ENCODE peak calls at places on chromosomes 5 and 9, in nine cellular contexts. One of them, this sample, is unnamed.

GRCh38 chr5:4976918-4977317 is 163.2 kb upstream of the ADAMTS16 start:
- DNase-seq in head of caudate nucleus: no peak
- DNase-seq in activated gamma-delta T cell treated with Interleukin-2 at 50 U/mL for 16 hours: no peak
- DNase-seq in lower leg skin: no peak
- DNase-seq in stimulated activated CD4-positive, alpha-beta T cell treated with anti-CD3 and anti-CD28 coated beads, Interleukin-1b, Interleukin-23, amount 100 ng/mL, for 24 hours: no peak
- DNase-seq in amygdala: no peak
- DNase-seq in NCI-H187 treated with DMSO at 0.1 percent for 48 hours: no peak
- DNase-seq in fibroblast of the conjunctiva: no peak
- DNase-seq in GM12865: no peak
- DNase-seq in this sample: no peak

GRCh38 chr5:84130006-84130580 is 254.6 kb downstream of the EDIL3 start:
- DNase-seq in head of caudate nucleus: no peak
- DNase-seq in activated gamma-delta T cell treated with Interleukin-2 at 50 U/mL for 16 hours: no peak
- DNase-seq in amygdala: no peak
- DNase-seq in NCI-H187 treated with DMSO at 0.1 percent for 48 hours: no peak
- DNase-seq in stimulated activated CD4-positive, alpha-beta T cell treated with anti-CD3 and anti-CD28 coated beads, Interleukin-1b, Interleukin-23, amount 100 ng/mL, for 24 hours: no peak
- DNase-seq in lower leg skin: no peak
- DNase-seq in GM12865: no peak
- DNase-seq in fibroblast of the conjunctiva: no peak
- DNase-seq in this sample: no peak

GRCh38 chr9:86193088-86193487 is 66.4 kb downstream of the C9orf153 start:
- DNase-seq in stimulated activated CD4-positive, alpha-beta T cell treated with anti-CD3 and anti-CD28 coated beads, Interleukin-1b, Interleukin-23, amount 100 ng/mL, for 24 hours: no peak
- DNase-seq in NCI-H187 treated with DMSO at 0.1 percent for 48 hours: no peak
- DNase-seq in activated gamma-delta T cell treated with Interleukin-2 at 50 U/mL for 16 hours: no peak
- DNase-seq in amygdala: no peak
- DNase-seq in GM12865: no peak
- DNase-seq in head of caudate nucleus: no peak
- DNase-seq in lower leg skin: no peak
- DNase-seq in fibroblast of the conjunctiva: no peak
- DNase-seq in this sample: no peak

GRCh38 chr9:134378901-134379338 is 52.7 kb downstream of the RXRA start:
- DNase-seq in activated gamma-delta T cell treated with Interleukin-2 at 50 U/mL for 16 hours: no peak
- DNase-seq in lower leg skin: no peak
- DNase-seq in amygdala: peak; percentile 71
- DNase-seq in fibroblast of the conjunctiva: no peak
- DNase-seq in head of caudate nucleus: no peak
- DNase-seq in stimulated activated CD4-positive, alpha-beta T cell treated with anti-CD3 and anti-CD28 coated beads, Interleukin-1b, Interleukin-23, amount 100 ng/mL, for 24 hours: no peak
- DNase-seq in NCI-H187 treated with DMSO at 0.1 percent for 48 hours: no peak
- DNase-seq in GM12865: no peak
- DNase-seq in this sample: peak; percentile 58

GRCh38 chr5:60403343-60404006 is 296.5 kb downstream of the DEPDC1B start:
- DNase-seq in stimulated activated CD4-positive, alpha-beta T cell treated with anti-CD3 and anti-CD28 coated beads, Interleukin-1b, Interleukin-23, amount 100 ng/mL, for 24 hours: no peak
- DNase-seq in NCI-H187 treated with DMSO at 0.1 percent for 48 hours: no peak
- DNase-seq in head of caudate nucleus: no peak
- DNase-seq in activated gamma-delta T cell treated with Interleukin-2 at 50 U/mL for 16 hours: no peak
- DNase-seq in fibroblast of the conjunctiva: no peak
- DNase-seq in GM12865: no peak
- DNase-seq in amygdala: no peak
- DNase-seq in lower leg skin: no peak
- DNase-seq in this sample: no peak

GRCh38 chr5:150053231-150053626 is 33.1 kb downstream of the CSF1R start:
- DNase-seq in stimulated activated CD4-positive, alpha-beta T cell treated with anti-CD3 and anti-CD28 coated beads, Interleukin-1b, Interleukin-23, amount 100 ng/mL, for 24 hours: no peak
- DNase-seq in fibroblast of the conjunctiva: no peak
- DNase-seq in activated gamma-delta T cell treated with Interleukin-2 at 50 U/mL for 16 hours: no peak
- DNase-seq in amygdala: no peak
- DNase-seq in NCI-H187 treated with DMSO at 0.1 percent for 48 hours: no peak
- DNase-seq in GM12865: no peak
- DNase-seq in head of caudate nucleus: no peak
- DNase-seq in lower leg skin: peak; percentile 80
- DNase-seq in this sample: peak; percentile 5

GRCh38 chr5:141245250-141245717 is at the start of gene PCDHB15:
- DNase-seq in head of caudate nucleus: peak; percentile 50
- DNase-seq in lower leg skin: no peak
- DNase-seq in GM12865: no peak
- DNase-seq in amygdala: peak; percentile 3
- DNase-seq in stimulated activated CD4-positive, alpha-beta T cell treated with anti-CD3 and anti-CD28 coated beads, Interleukin-1b, Interleukin-23, amount 100 ng/mL, for 24 hours: no peak
- DNase-seq in NCI-H187 treated with DMSO at 0.1 percent for 48 hours: no peak
- DNase-seq in fibroblast of the conjunctiva: no peak
- DNase-seq in activated gamma-delta T cell treated with Interleukin-2 at 50 U/mL for 16 hours: no peak
- DNase-seq in this sample: peak; percentile 30

GRCh38 chr5:14871084-14871572 is 450 bp downstream of the ANKH start:
- DNase-seq in GM12865: peak; percentile 25
- DNase-seq in stimulated activated CD4-positive, alpha-beta T cell treated with anti-CD3 and anti-CD28 coated beads, Interleukin-1b, Interleukin-23, amount 100 ng/mL, for 24 hours: no peak
- DNase-seq in amygdala: no peak
- DNase-seq in fibroblast of the conjunctiva: no peak
- DNase-seq in activated gamma-delta T cell treated with Interleukin-2 at 50 U/mL for 16 hours: peak; percentile 19
- DNase-seq in head of caudate nucleus: peak; percentile 36
- DNase-seq in NCI-H187 treated with DMSO at 0.1 percent for 48 hours: no peak
- DNase-seq in lower leg skin: peak; percentile 90
- DNase-seq in this sample: no peak

GRCh38 chr5:36646507-36647023 is 40.2 kb downstream of the SLC1A3 start:
- DNase-seq in amygdala: no peak
- DNase-seq in GM12865: no peak
- DNase-seq in lower leg skin: no peak
- DNase-seq in NCI-H187 treated with DMSO at 0.1 percent for 48 hours: no peak
- DNase-seq in head of caudate nucleus: no peak
- DNase-seq in activated gamma-delta T cell treated with Interleukin-2 at 50 U/mL for 16 hours: no peak
- DNase-seq in stimulated activated CD4-positive, alpha-beta T cell treated with anti-CD3 and anti-CD28 coated beads, Interleukin-1b, Interleukin-23, amount 100 ng/mL, for 24 hours: no peak
- DNase-seq in fibroblast of the conjunctiva: no peak
- DNase-seq in this sample: no peak

GRCh38 chr5:53448851-53449250 is 31.6 kb upstream of the FST start:
- DNase-seq in lower leg skin: no peak
- DNase-seq in NCI-H187 treated with DMSO at 0.1 percent for 48 hours: no peak
- DNase-seq in head of caudate nucleus: no peak
- DNase-seq in amygdala: no peak
- DNase-seq in fibroblast of the conjunctiva: no peak
- DNase-seq in stimulated activated CD4-positive, alpha-beta T cell treated with anti-CD3 and anti-CD28 coated beads, Interleukin-1b, Interleukin-23, amount 100 ng/mL, for 24 hours: no peak
- DNase-seq in GM12865: no peak
- DNase-seq in activated gamma-delta T cell treated with Interleukin-2 at 50 U/mL for 16 hours: no peak
- DNase-seq in this sample: no peak

GRCh38 chr5:98773214-98773463 is 324 bp upstream of the RGMB start:
- DNase-seq in lower leg skin: no peak
- DNase-seq in GM12865: no peak
- DNase-seq in activated gamma-delta T cell treated with Interleukin-2 at 50 U/mL for 16 hours: no peak
- DNase-seq in fibroblast of the conjunctiva: no peak
- DNase-seq in head of caudate nucleus: no peak
- DNase-seq in stimulated activated CD4-positive, alpha-beta T cell treated with anti-CD3 and anti-CD28 coated beads, Interleukin-1b, Interleukin-23, amount 100 ng/mL, for 24 hours: no peak
- DNase-seq in amygdala: no peak
- DNase-seq in NCI-H187 treated with DMSO at 0.1 percent for 48 hours: no peak
- DNase-seq in this sample: no peak

GRCh38 chr5:133116601-133117000 is 64.8 kb downstream of the HSPA4 start:
- DNase-seq in amygdala: no peak
- DNase-seq in NCI-H187 treated with DMSO at 0.1 percent for 48 hours: no peak
- DNase-seq in head of caudate nucleus: no peak
- DNase-seq in fibroblast of the conjunctiva: no peak
- DNase-seq in GM12865: no peak
- DNase-seq in stimulated activated CD4-positive, alpha-beta T cell treated with anti-CD3 and anti-CD28 coated beads, Interleukin-1b, Interleukin-23, amount 100 ng/mL, for 24 hours: no peak
- DNase-seq in activated gamma-delta T cell treated with Interleukin-2 at 50 U/mL for 16 hours: no peak
- DNase-seq in lower leg skin: peak; percentile 62
- DNase-seq in this sample: no peak

GRCh38 chr5:115963566-115963965 is 1.3 kb downstream of the LVRN start:
- DNase-seq in fibroblast of the conjunctiva: no peak
- DNase-seq in lower leg skin: no peak
- DNase-seq in activated gamma-delta T cell treated with Interleukin-2 at 50 U/mL for 16 hours: no peak
- DNase-seq in amygdala: no peak
- DNase-seq in GM12865: no peak
- DNase-seq in head of caudate nucleus: no peak
- DNase-seq in NCI-H187 treated with DMSO at 0.1 percent for 48 hours: no peak
- DNase-seq in stimulated activated CD4-positive, alpha-beta T cell treated with anti-CD3 and anti-CD28 coated beads, Interleukin-1b, Interleukin-23, amount 100 ng/mL, for 24 hours: no peak
- DNase-seq in this sample: peak; percentile 12

GRCh38 chr9:113973226-113973625 is 97.1 kb downstream of the ZNF618 start:
- DNase-seq in stimulated activated CD4-positive, alpha-beta T cell treated with anti-CD3 and anti-CD28 coated beads, Interleukin-1b, Interleukin-23, amount 100 ng/mL, for 24 hours: no peak
- DNase-seq in fibroblast of the conjunctiva: no peak
- DNase-seq in NCI-H187 treated with DMSO at 0.1 percent for 48 hours: no peak
- DNase-seq in lower leg skin: no peak
- DNase-seq in amygdala: no peak
- DNase-seq in GM12865: no peak
- DNase-seq in head of caudate nucleus: no peak
- DNase-seq in activated gamma-delta T cell treated with Interleukin-2 at 50 U/mL for 16 hours: no peak
- DNase-seq in this sample: no peak

GRCh38 chr5:150656191-150657132 is 4.6 kb upstream of the MYOZ3 start:
- DNase-seq in fibroblast of the conjunctiva: peak; percentile 37
- DNase-seq in GM12865: peak; percentile 79
- DNase-seq in amygdala: peak; percentile 56
- DNase-seq in stimulated activated CD4-positive, alpha-beta T cell treated with anti-CD3 and anti-CD28 coated beads, Interleukin-1b, Interleukin-23, amount 100 ng/mL, for 24 hours: peak; percentile 13
- DNase-seq in lower leg skin: peak; percentile 95
- DNase-seq in head of caudate nucleus: peak; percentile 72
- DNase-seq in NCI-H187 treated with DMSO at 0.1 percent for 48 hours: no peak
- DNase-seq in activated gamma-delta T cell treated with Interleukin-2 at 50 U/mL for 16 hours: peak; percentile 79
- DNase-seq in this sample: peak; percentile 100

GRCh38 chr9:116144038-116144437 is 9.6 kb upstream of the PAPPA start:
- DNase-seq in activated gamma-delta T cell treated with Interleukin-2 at 50 U/mL for 16 hours: no peak
- DNase-seq in amygdala: no peak
- DNase-seq in fibroblast of the conjunctiva: no peak
- DNase-seq in stimulated activated CD4-positive, alpha-beta T cell treated with anti-CD3 and anti-CD28 coated beads, Interleukin-1b, Interleukin-23, amount 100 ng/mL, for 24 hours: no peak
- DNase-seq in lower leg skin: no peak
- DNase-seq in head of caudate nucleus: no peak
- DNase-seq in GM12865: no peak
- DNase-seq in NCI-H187 treated with DMSO at 0.1 percent for 48 hours: no peak
- DNase-seq in this sample: no peak

GRCh38 chr5:142748568-142749249 is 21.5 kb upstream of the ARHGAP26 start:
- DNase-seq in fibroblast of the conjunctiva: no peak
- DNase-seq in amygdala: no peak
- DNase-seq in lower leg skin: no peak
- DNase-seq in stimulated activated CD4-positive, alpha-beta T cell treated with anti-CD3 and anti-CD28 coated beads, Interleukin-1b, Interleukin-23, amount 100 ng/mL, for 24 hours: no peak
- DNase-seq in activated gamma-delta T cell treated with Interleukin-2 at 50 U/mL for 16 hours: peak; percentile 56
- DNase-seq in GM12865: peak; percentile 54
- DNase-seq in NCI-H187 treated with DMSO at 0.1 percent for 48 hours: no peak
- DNase-seq in head of caudate nucleus: peak; percentile 39
- DNase-seq in this sample: peak; percentile 16

GRCh38 chr9:121744002-121744686 is 92.7 kb downstream of the DAB2IP start:
- DNase-seq in head of caudate nucleus: peak; percentile 79
- DNase-seq in activated gamma-delta T cell treated with Interleukin-2 at 50 U/mL for 16 hours: peak; percentile 27
- DNase-seq in GM12865: peak; percentile 74
- DNase-seq in lower leg skin: no peak
- DNase-seq in amygdala: peak; percentile 59
- DNase-seq in NCI-H187 treated with DMSO at 0.1 percent for 48 hours: no peak
- DNase-seq in stimulated activated CD4-positive, alpha-beta T cell treated with anti-CD3 and anti-CD28 coated beads, Interleukin-1b, Interleukin-23, amount 100 ng/mL, for 24 hours: no peak
- DNase-seq in fibroblast of the conjunctiva: peak; percentile 23
- DNase-seq in this sample: peak; percentile 68

GRCh38 chr9:78898239-78898638 is 601.3 kb downstream of the PSAT1 start:
- DNase-seq in head of caudate nucleus: no peak
- DNase-seq in lower leg skin: no peak
- DNase-seq in NCI-H187 treated with DMSO at 0.1 percent for 48 hours: no peak
- DNase-seq in activated gamma-delta T cell treated with Interleukin-2 at 50 U/mL for 16 hours: no peak
- DNase-seq in fibroblast of the conjunctiva: no peak
- DNase-seq in GM12865: no peak
- DNase-seq in amygdala: no peak
- DNase-seq in stimulated activated CD4-positive, alpha-beta T cell treated with anti-CD3 and anti-CD28 coated beads, Interleukin-1b, Interleukin-23, amount 100 ng/mL, for 24 hours: no peak
- DNase-seq in this sample: no peak

GRCh38 chr5:40929049-40929448 is 19.8 kb downstream of the C7 start:
- DNase-seq in GM12865: no peak
- DNase-seq in lower leg skin: no peak
- DNase-seq in NCI-H187 treated with DMSO at 0.1 percent for 48 hours: no peak
- DNase-seq in stimulated activated CD4-positive, alpha-beta T cell treated with anti-CD3 and anti-CD28 coated beads, Interleukin-1b, Interleukin-23, amount 100 ng/mL, for 24 hours: no peak
- DNase-seq in head of caudate nucleus: no peak
- DNase-seq in fibroblast of the conjunctiva: no peak
- DNase-seq in amygdala: no peak
- DNase-seq in activated gamma-delta T cell treated with Interleukin-2 at 50 U/mL for 16 hours: no peak
- DNase-seq in this sample: no peak

GRCh38 chr9:92236915-92237314 is 56.6 kb downstream of the IARS1 start:
- DNase-seq in lower leg skin: no peak
- DNase-seq in amygdala: no peak
- DNase-seq in NCI-H187 treated with DMSO at 0.1 percent for 48 hours: no peak
- DNase-seq in fibroblast of the conjunctiva: no peak
- DNase-seq in stimulated activated CD4-positive, alpha-beta T cell treated with anti-CD3 and anti-CD28 coated beads, Interleukin-1b, Interleukin-23, amount 100 ng/mL, for 24 hours: no peak
- DNase-seq in GM12865: no peak
- DNase-seq in activated gamma-delta T cell treated with Interleukin-2 at 50 U/mL for 16 hours: no peak
- DNase-seq in head of caudate nucleus: no peak
- DNase-seq in this sample: no peak

GRCh38 chr9:19223724-19224123 is 6.8 kb upstream of the DENND4C start:
- DNase-seq in amygdala: no peak
- DNase-seq in GM12865: no peak
- DNase-seq in stimulated activated CD4-positive, alpha-beta T cell treated with anti-CD3 and anti-CD28 coated beads, Interleukin-1b, Interleukin-23, amount 100 ng/mL, for 24 hours: no peak
- DNase-seq in head of caudate nucleus: no peak
- DNase-seq in lower leg skin: no peak
- DNase-seq in activated gamma-delta T cell treated with Interleukin-2 at 50 U/mL for 16 hours: no peak
- DNase-seq in NCI-H187 treated with DMSO at 0.1 percent for 48 hours: no peak
- DNase-seq in fibroblast of the conjunctiva: no peak
- DNase-seq in this sample: no peak